ENCODE peak calls at places on chromosomes 6 and 20, in five cellular contexts. Y is neuronal stem cell, T is H1, P is IMR-90, B is mesenchymal stem cell. H is an unnamed sample.

GRCh38 chr6:156402227-156402626 is 375.0 kb upstream of the ARID1B start:
- DNase-seq in Y (no peak), T (no peak), P (no peak), B (no peak), H (no peak)

GRCh38 chr20:50309764-50310672 is 119.4 kb downstream of the CEBPB start:
- DNase-seq in Y (no peak), T (no peak), P (no peak), B (no peak), H (no peak)

GRCh38 chr20:17762243-17762872 is 62.6 kb downstream of the BANF2 start:
- DNase-seq in Y (no peak), T (no peak), P (no peak), B (no peak), H (no peak)

GRCh38 chr20:46810442-46811327 is 84.0 kb upstream of the EYA2 start:
- DNase-seq in Y (no peak), T (no peak), P (no peak), B (no peak), H (no peak)

GRCh38 chr20:14717124-14718004 is 380.0 kb upstream of the FLRT3 start:
- DNase-seq in Y (no peak), T (no peak), P (no peak), B (no peak), H (no peak)

GRCh38 chr6:39724787-39725631 is at the start of gene KIF6:
- DNase-seq in Y (peak; percentile 93), T (peak; percentile 89), P (peak; percentile 73), B (peak; percentile 89), H (peak; percentile 96)

GRCh38 chr6:127951172-127951995 is 50.5 kb upstream of the THEMIS start:
- DNase-seq in Y (no peak), T (no peak), P (no peak), B (no peak), H (no peak)

GRCh38 chr20:4412216-4412615 is 309.5 kb upstream of the PRND start:
- DNase-seq in Y (no peak), T (no peak), P (no peak), B (no peak), H (no peak)

GRCh38 chr20:52921300-52921699 is 50.9 kb upstream of the TSHZ2 start:
- DNase-seq in Y (no peak), T (no peak), P (no peak), B (no peak), H (no peak)

GRCh38 chr6:90497411-90497810 is 89.5 kb downstream of the MAP3K7 start:
- DNase-seq in Y (no peak), T (no peak), P (no peak), B (no peak), H (no peak)

GRCh38 chr6:105259912-105260889 is 80.4 kb upstream of the POPDC3 start:
- DNase-seq in Y (peak; percentile 36), T (no peak), P (no peak), B (no peak), H (no peak)

GRCh38 chr6:35230950-35231349 is 17.2 kb downstream of the SCUBE3 start:
- DNase-seq in Y (no peak), T (no peak), P (no peak), B (no peak), H (no peak)

GRCh38 chr6:29462022-29462421 is 5.1 kb downstream of the OR2H1 start:
- DNase-seq in Y (no peak), T (no peak), P (no peak), B (no peak), H (no peak)

GRCh38 chr6:105714846-105715245 is 312.0 kb upstream of the PREP start:
- DNase-seq in Y (no peak), T (no peak), P (no peak), B (no peak), H (no peak)

GRCh38 chr6:30744054-30744805 is at the start of gene IER3:
- DNase-seq in Y (peak; percentile 70), T (no peak), P (peak; percentile 95), B (peak; percentile 96), H (peak; percentile 93)

GRCh38 chr6:163226836-163227485 is 187.6 kb upstream of the QKI start:
- DNase-seq in Y (no peak), T (no peak), P (no peak), B (no peak), H (no peak)

DNA sequence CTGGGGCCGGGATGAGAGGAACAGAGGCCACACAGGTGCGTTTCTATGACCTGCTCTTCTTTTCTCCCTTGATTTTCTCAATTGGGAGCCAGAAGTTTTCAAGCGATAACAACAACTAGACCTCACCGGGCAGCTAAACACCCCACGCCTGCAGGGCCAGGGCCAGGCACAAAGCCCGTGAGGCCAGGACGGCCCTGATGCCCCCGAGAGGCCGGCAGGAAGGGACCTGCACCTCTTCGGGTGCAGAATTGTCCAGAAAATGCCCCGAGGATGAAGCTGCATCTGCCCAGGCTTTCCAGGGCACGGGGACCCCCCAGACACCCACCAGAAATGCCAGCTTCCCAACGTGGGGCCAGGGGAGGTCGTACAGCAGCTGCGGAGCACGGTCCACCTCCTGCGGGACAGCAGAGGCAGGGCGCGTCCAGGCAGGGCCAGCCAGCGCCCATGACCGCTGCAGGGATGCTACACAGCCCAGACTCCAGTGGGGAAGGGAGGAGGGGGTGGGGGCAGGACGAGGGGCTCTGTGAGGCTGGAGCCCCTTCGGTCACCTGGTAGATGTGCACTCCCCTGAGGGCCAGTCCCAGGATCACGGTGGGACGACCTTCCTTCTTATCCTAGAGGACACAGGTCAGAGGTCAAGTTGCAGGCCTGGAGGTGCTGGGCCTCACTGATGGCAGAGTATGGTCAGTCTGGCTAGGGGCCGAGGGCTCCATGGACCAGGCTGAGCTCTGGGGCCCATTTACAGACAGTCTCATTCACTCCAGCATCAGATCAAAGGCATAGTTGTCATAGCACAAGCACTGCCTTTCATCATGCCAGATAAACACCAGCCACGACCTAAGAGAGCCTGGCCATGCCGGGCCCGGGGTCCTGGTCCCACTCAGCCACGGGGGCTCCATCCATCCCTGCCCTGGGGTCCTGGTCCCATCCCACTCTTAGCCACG is 16.4 kb downstream of the FRMD1 start:
- DNase-seq in Y (no peak), T (no peak), P (no peak), B (no peak), H (no peak)
- H4K91ac ChIP-seq in Y (peak overlapping the region; percentile 87), T (no peak overlapping the region), P (no peak overlapping the region), B (no peak overlapping the region), H (no peak overlapping the region)

GRCh38 chr6:19837511-19838441 is 606 bp downstream of the ID4 start:
- DNase-seq in Y (peak; percentile 61), T (no peak), P (peak; percentile 38), B (peak; percentile 44), H (peak; percentile 55)

GRCh38 chr6:19839237-19839546 is 2.0 kb downstream of the ID4 start:
- DNase-seq in Y (no peak), T (no peak), P (peak; percentile 7), B (peak; percentile 7), H (no peak)

GRCh38 chr6:19838442-19839236 is 1.5 kb downstream of the ID4 start:
- DNase-seq in Y (peak; percentile 50), T (peak; percentile 58), P (peak; percentile 11), B (peak; percentile 37), H (peak; percentile 74)

GRCh38 chr6:19841181-19841580 is 4.0 kb downstream of the ID4 start:
- DNase-seq in Y (no peak), T (no peak), P (no peak), B (no peak), H (no peak)

DNA sequence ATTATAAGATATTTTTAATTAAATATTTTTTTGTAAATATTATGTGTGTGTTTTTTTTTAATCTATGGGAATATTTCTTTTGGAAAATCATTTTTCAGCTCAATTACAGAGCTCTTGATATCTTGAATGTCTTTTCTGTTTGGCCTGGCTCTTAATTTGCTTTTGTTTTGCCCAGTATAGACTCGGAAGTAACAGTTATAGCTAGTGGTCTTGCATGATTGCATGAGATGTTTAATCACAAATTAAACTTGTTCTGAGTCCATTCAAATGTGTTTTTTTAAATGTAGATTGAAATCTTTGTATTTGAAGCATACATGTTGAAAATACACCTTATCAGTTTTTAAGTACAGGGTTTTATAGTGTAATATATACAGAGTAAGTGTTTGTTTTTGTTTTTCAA is 2.6 kb downstream of the ID4 start:
- DNase-seq in Y (no peak), T (no peak), P (no peak), B (no peak), H (no peak)
- H2BK15ac ChIP-seq in Y (no peak overlapping the region), T (no peak overlapping the region), P (no peak overlapping the region), B (no peak overlapping the region), H (no peak overlapping the region)

GRCh38 chr6:6843777-6844176 is 255.3 kb downstream of the LY86 start:
- DNase-seq in Y (no peak), T (no peak), P (no peak), B (no peak), H (no peak)
- H4K91ac ChIP-seq in Y (no peak overlapping the region), T (no peak overlapping the region), P (peak overlapping the region; percentile 32), B (no peak overlapping the region), H (no peak overlapping the region)

GRCh38 chr6:26055670-26056582 is 31.3 kb upstream of the HFE start:
- DNase-seq in Y (peak; percentile 66), T (no peak), P (peak; percentile 85), B (peak; percentile 88), H (peak; percentile 89)

GRCh38 chr6:26057899-26058298 is 29.3 kb upstream of the HFE start:
- DNase-seq in Y (no peak), T (no peak), P (no peak), B (no peak), H (no peak)

GRCh38 chr6:26054659-26054936 is 32.6 kb upstream of the HFE start:
- DNase-seq in Y (no peak), T (no peak), P (no peak), B (no peak), H (no peak)

GRCh38 chr6:26054937-26055669 is 32.1 kb upstream of the HFE start:
- DNase-seq in Y (peak; percentile 80), T (peak; percentile 75), P (peak; percentile 96), B (peak; percentile 98), H (peak; percentile 89)

GRCh38 chr6:26056583-26057350 is 30.5 kb upstream of the HFE start:
- DNase-seq in Y (no peak), T (no peak), P (peak; percentile 11), B (no peak), H (no peak)
- H2BK15ac ChIP-seq in Y (no peak overlapping the region), T (no peak overlapping the region), P (peak overlapping the region; percentile 53), B (no peak overlapping the region), H (no peak overlapping the region)

DNA sequence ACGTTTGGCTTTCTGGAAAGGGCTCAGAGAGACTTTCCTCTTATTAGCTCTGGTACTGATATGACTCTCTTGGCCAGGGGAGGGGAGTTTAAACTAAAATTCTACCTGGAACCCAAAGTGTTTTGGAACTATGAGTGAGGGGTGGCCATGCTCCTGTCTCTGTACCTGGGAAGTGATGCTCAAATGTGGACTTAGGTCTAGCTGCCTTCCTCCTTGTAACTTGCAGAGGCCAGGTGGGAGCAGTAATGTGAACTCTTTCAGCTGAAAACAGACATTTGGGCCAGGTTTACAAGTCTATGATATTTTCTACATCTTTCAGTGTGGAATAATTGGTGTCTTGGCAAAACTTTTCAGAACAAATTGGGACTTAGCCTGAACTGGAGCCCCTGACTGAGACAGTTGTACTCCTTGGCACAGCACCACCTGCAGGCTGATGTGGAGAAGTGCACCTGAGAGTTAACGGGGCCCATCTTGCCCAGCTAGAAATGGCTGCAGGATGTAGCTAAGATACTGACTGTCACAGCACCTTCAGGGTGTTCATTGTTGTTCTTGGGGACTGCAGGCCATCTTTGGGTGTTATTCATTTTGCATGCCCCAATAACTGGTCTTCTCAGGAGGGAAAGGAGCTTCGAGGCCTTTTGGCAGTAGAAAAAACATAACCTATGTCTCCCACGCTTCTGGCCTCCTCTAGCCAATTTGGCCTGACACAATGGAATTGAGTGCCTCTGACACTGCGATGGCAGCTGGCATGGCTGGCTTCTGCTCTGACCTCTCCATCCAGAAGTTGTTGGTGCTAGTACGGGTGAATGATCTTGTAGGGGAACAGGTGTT is 37.1 kb downstream of the CD109 start:
- DNase-seq in Y (peak; percentile 75), T (no peak), P (peak; percentile 78), B (peak; percentile 77), H (peak; percentile 71)
- H4K91ac ChIP-seq in Y (no peak overlapping the region), T (no peak overlapping the region), P (no peak overlapping the region), B (no peak overlapping the region), H (no peak overlapping the region)

GRCh38 chr6:20876016-20876415 is 341.8 kb downstream of the CDKAL1 start:
- DNase-seq in Y (no peak), T (no peak), P (peak; percentile 77), B (peak; percentile 53), H (no peak)
- H2BK15ac ChIP-seq in Y (no peak overlapping the region), T (no peak overlapping the region), P (peak overlapping the region; percentile 61), B (no peak overlapping the region), H (no peak overlapping the region)